ENCODE peak calls at places on chromosomes 16 and 17, in seven cellular contexts. N is ovary, D is substantia nigra, C is GM23248, O is A549, V is upper lobe of right lung, Z is psoas muscle. U is an unnamed sample.

GRCh38 chr16:48173877-48174276 is 18.1 kb upstream of the ABCC12 start:
- DNase-seq in N (no peak), D (no peak), C (no peak), O (no peak), V (no peak), Z (no peak), U (no peak)

GRCh38 chr16:15672514-15673167 is 22.6 kb downstream of the NDE1 start:
- DNase-seq in N (peak; percentile 92), D (peak; percentile 63), C (peak; percentile 98), O (peak; percentile 90), V (peak; percentile 90), Z (peak; percentile 95), U (peak; percentile 96)

GRCh38 chr16:2761472-2761871 is 9.0 kb downstream of the SRRM2 start:
- DNase-seq in N (no peak), D (no peak), C (no peak), O (no peak), V (no peak), Z (no peak), U (no peak)

GRCh38 chr17:64402469-64402868 is 11.8 kb upstream of the PECAM1 start:
- DNase-seq in N (no peak), D (no peak), C (no peak), O (no peak), V (peak; percentile 10), Z (no peak), U (no peak)

GRCh38 chr17:81471804-81472456 is 40.7 kb downstream of the ACTG1 start:
- DNase-seq in N (peak; percentile 81), D (peak; percentile 27), C (peak; percentile 97), O (peak; percentile 80), V (no peak), Z (peak; percentile 89), U (no peak)

GRCh38 chr17:35087731-35088646 is 24.5 kb upstream of the RFFL start:
- DNase-seq in N (no peak), D (peak; percentile 52), C (peak; percentile 69), O (peak; percentile 75), V (peak; percentile 79), Z (peak; percentile 71), U (no peak)

GRCh38 chr17:15945493-15946209 is 721 bp downstream of the ADORA2B start:
- DNase-seq in N (no peak), D (no peak), C (peak; percentile 69), O (no peak), V (peak; percentile 79), Z (no peak), U (no peak)

GRCh38 chr16:11003141-11003540 is 58.8 kb downstream of the CLEC16A start:
- DNase-seq in N (no peak), D (no peak), C (no peak), O (no peak), V (no peak), Z (no peak), U (no peak)

GRCh38 chr17:7579001-7579838 is at the start of gene CD68:
- DNase-seq in N (peak; percentile 71), D (no peak), C (peak; percentile 98), O (peak; percentile 88), V (peak; percentile 86), Z (peak; percentile 84), U (peak; percentile 91)

GRCh38 chr16:3992297-3993051 is 112.0 kb upstream of the CREBBP start:
- DNase-seq in N (no peak), D (no peak), C (no peak), O (no peak), V (no peak), Z (no peak), U (no peak)

DNA sequence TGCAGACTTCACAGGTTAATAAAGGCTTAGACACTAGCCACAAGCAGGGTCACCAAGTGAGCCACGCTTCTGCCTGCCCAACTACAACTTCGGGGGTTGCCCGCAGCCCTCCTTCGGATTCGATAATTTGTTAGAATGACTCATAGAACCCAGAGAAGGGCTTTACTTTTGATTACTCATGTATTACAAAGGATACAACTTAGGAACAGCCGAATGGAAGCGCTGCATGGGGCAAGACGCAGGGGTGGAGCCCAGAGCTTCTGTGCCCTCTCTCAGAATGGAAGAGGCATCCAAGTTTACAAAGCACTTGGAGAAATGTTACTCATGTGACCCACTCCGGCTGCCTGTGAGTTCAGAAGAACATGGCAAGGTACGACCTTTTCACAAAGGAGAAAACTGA is 7.5 kb upstream of the CDH5 start:
- DNase-seq in N (no peak), D (no peak), C (peak; percentile 90), O (peak; percentile 29), V (peak; percentile 63), Z (no peak), U (no peak)
- H3K27ac ChIP-seq in N (no peak overlapping the region), D (no peak overlapping the region), C (no peak overlapping the region), O (peak overlapping the region; percentile 36), V (peak overlapping the region; percentile 39), Z (peak overlapping the region; percentile 50), U (no peak overlapping the region)

DNA sequence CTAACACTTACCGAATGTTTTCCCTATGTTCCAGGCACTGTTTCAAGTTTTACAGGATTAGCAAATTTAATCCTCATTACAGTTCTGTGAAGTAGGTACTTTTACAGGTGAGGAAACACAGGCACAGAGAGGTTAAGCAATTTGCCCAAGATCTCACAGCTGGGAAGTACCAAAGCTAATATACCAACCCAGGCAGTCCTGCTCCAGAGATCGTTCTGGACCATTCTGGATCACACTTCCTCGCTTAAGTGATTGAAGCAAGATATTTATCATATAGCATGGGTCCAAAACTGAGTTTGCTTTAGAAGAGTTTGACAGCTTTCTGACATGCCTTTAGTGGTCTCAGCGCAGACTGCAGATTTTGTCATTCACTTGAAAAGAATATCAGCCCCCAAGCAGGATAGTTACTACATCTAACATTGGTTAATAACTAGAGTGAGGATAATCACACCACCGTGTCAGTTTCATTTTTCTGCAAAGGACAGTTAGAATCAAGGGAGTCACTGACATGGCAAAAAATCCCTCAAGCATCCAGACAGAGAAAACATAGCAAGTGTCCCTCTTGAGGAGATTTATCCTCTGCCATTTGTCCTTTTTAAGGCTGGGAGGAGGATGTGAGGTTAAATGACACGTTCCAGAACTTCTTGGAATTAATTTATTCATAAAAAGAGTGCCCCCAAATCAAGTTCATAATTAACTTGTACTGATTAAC is 5.1 kb downstream of the HS3ST3B1 start:
- DNase-seq in N (no peak), D (no peak), C (peak; percentile 27), O (no peak), V (no peak), Z (no peak), U (no peak)
- H3K27ac ChIP-seq in N (no peak overlapping the region), D (no peak overlapping the region), C (peak overlapping the region; percentile 94), O (no peak overlapping the region), V (no peak overlapping the region), Z (no peak overlapping the region), U (no peak overlapping the region)

DNA sequence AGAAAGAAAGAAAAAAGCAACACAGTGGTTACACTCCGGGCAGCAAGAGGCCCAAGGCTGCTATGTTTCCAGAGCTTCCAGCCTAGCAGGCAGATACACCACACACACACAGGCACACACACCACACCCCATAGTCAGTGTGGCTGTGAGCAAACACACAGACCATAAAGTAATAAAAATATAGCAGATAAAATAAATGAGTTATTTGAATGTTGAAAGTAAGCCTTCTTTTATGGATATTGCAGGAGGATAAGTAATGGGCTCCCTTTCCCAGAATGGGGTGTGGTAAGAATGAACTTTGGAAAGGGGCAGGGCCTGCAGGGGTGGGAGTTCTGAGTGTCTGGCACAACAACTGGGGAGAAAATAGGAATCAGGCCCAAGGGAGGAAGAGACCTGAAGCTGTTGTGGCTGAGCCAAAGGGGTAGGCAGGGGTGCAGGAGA is 4.8 kb upstream of the CDK5RAP3 start:
- DNase-seq in N (peak; percentile 53), D (no peak), C (peak; percentile 13), O (peak; percentile 66), V (no peak), Z (no peak), U (no peak)
- H3K27ac ChIP-seq in N (no peak overlapping the region), D (no peak overlapping the region), C (no peak overlapping the region), O (peak overlapping the region; percentile 69), V (no peak overlapping the region), Z (no peak overlapping the region), U (no peak overlapping the region)

GRCh38 chr17:59893617-59894100 is 738 bp downstream of the RPS6KB1 start:
- DNase-seq in N (no peak), D (no peak), C (peak; percentile 62), O (peak; percentile 34), V (no peak), Z (no peak), U (no peak)
- H3K27ac ChIP-seq in N (peak overlapping the region; percentile 80), D (peak overlapping the region; percentile 80), C (peak overlapping the region; percentile 60), O (peak overlapping the region; percentile 93), V (peak overlapping the region; percentile 94), Z (peak overlapping the region; percentile 96), U (peak overlapping the region; percentile 64)

DNA sequence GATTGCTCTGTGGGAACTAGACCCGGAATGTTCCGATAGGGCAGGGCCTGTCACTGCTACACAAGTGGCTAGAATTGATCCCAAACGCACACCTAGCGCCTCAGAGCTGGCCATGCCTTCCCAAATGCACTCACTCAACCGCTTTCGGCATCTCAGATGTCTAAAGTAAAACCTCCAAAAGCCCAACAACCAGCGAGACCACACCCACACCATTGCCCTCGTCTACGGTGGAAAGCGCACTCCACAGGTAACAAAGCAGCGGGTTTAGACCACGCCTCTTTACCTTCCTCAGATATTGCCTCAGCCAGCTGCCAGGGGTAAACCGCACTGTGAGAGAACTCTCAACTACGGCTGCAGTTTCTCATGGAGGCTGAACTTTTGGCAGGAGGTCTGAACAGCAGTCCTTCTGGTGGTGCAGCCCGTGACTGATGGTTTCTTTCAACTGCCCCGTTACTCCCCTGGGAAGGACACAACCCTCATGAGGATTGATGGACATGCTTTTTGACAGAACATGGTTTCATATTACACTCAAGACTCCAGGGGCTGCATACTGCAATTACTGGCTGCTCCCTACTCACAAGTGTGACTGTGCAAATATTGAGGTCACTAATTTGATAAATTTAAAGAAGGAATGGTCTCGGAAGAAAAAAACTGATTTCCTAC is 34.5 kb downstream of the USP7 start:
- DNase-seq in N (no peak), D (no peak), C (no peak), O (no peak), V (no peak), Z (no peak), U (no peak)
- H3K27ac ChIP-seq in N (no peak overlapping the region), D (no peak overlapping the region), C (no peak overlapping the region), O (no peak overlapping the region), V (no peak overlapping the region), Z (no peak overlapping the region), U (no peak overlapping the region)

DNA sequence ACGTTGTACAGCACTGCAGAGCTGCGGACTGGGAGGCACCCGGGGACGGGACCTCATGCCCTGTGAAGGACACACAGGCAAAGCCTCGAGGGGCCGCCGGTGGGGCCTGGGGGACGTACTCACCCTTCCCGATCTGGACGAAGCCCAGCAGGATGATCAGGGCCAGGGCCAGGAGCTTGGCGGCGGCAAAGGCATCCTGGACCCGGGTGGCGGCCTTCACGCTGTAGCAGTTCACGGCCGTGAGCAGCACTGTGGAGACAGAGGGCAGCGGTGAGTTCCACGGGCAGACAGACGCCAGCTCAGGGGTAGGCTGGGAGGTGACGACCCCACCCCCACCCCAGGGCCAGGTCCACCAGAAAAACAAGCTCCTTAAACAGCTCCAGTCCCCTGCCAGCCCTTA is 17.7 kb downstream of the SLC7A5 start:
- DNase-seq in N (no peak), D (no peak), C (no peak), O (no peak), V (no peak), Z (peak; percentile 58), U (no peak)
- H3K27ac ChIP-seq in N (no peak overlapping the region), D (no peak overlapping the region), C (no peak overlapping the region), O (peak overlapping the region; percentile 99), V (no peak overlapping the region), Z (peak overlapping the region; percentile 81), U (peak overlapping the region; percentile 92)